ENCODE peak calls at places on chromosome 9, in ten cellular contexts. Y is stomach, Z is ovary, V is upper lobe of left lung, L is A549, K is esophagus muscularis mucosa, E is GM12878, X is sigmoid colon, Q is tibial nerve, O is suprapubic skin. F is an unnamed sample. For H3K4me1, the result is how much of the 10 kb centered on the place peaks cover.

GRCh38 chr9:34256104-34256503 is 73.0 kb downstream of the KIF24 start:
- DNase-seq in Y (no peak), Z (no peak), V (no peak), L (peak), K (no peak), E (no peak), X (no peak), Q (no peak), O (no peak), F (no peak)

GRCh38 chr9:16154570-16155078 is 601.8 kb downstream of the CCDC171 start:
- DNase-seq in Y (peak), Z (peak), V (no peak), L (no peak), K (peak), E (no peak), X (no peak), Q (no peak), O (no peak), F (peak)

GRCh38 chr9:134276463-134277245 is 49.6 kb upstream of the RXRA start:
- DNase-seq in Y (no peak), Z (no peak), V (no peak), L (no peak), K (no peak), E (no peak), X (no peak), Q (no peak), O (no peak), F (no peak)

GRCh38 chr9:112655633-112656032 is 62.3 kb downstream of the INIP start:
- DNase-seq in Y (no peak), Z (no peak), V (no peak), L (no peak), K (no peak), E (no peak), X (no peak), Q (no peak), O (no peak), F (no peak)

GRCh38 chr9:134707031-134707680 is 65.6 kb downstream of the COL5A1 start:
- DNase-seq in Y (peak), Z (peak), V (peak), L (no peak), K (no peak), E (no peak), X (peak), Q (peak), O (no peak), F (peak)

GRCh38 chr9:93599571-93600403 is 23.4 kb downstream of the PHF2 start:
- DNase-seq in Y (no peak), Z (no peak), V (peak), L (no peak), K (no peak), E (no peak), X (no peak), Q (no peak), O (peak), F (no peak)

GRCh38 chr9:136021171-136021890 is 60.2 kb upstream of the UBAC1 start:
- DNase-seq in Y (no peak), Z (no peak), V (no peak), L (no peak), K (no peak), E (no peak), X (no peak), Q (no peak), O (no peak), F (no peak)

GRCh38 chr9:134571946-134572914 is 69.4 kb upstream of the COL5A1 start:
- DNase-seq in Y (peak), Z (peak), V (peak), L (no peak), K (peak), E (no peak), X (peak), Q (peak), O (peak), F (no peak)

GRCh38 chr9:573551-574410 is 267.7 kb upstream of the DMRT1 start:
- DNase-seq in Y (no peak), Z (no peak), V (peak), L (no peak), K (no peak), E (no peak), X (no peak), Q (no peak), O (no peak), F (no peak)

GRCh38 chr9:95486318-95486717 is 30.5 kb downstream of the PTCH1 start:
- DNase-seq in Y (peak), Z (no peak), V (peak), L (no peak), K (no peak), E (no peak), X (no peak), Q (no peak), O (no peak), F (no peak)

GRCh38 chr9:133834080-133834976 is 96.2 kb upstream of the SARDH start:
- DNase-seq in Y (no peak), Z (no peak), V (no peak), L (no peak), K (no peak), E (no peak), X (no peak), Q (no peak), O (no peak), F (no peak)

GRCh38 chr9:80467632-80468031 is 895.9 kb downstream of the TLE4 start:
- DNase-seq in Y (no peak), Z (no peak), V (no peak), L (no peak), K (no peak), E (no peak), X (no peak), Q (no peak), O (no peak), F (no peak)

GRCh38 chr9:70410368-70410767 is 4.1 kb downstream of the KLF9 start:
- DNase-seq in Y (no peak), Z (no peak), V (no peak), L (no peak), K (no peak), E (no peak), X (no peak), Q (no peak), O (peak), F (no peak)

GRCh38 chr9:103707181-103707580 is 386.9 kb upstream of the SMC2 start:
- DNase-seq in Y (no peak), Z (no peak), V (no peak), L (no peak), K (no peak), E (no peak), X (no peak), Q (no peak), O (no peak), F (no peak)

GRCh38 chr9:100072805-100073204 is 26.0 kb downstream of the ERP44 start:
- DNase-seq in Y (no peak), Z (no peak), V (no peak), L (no peak), K (no peak), E (no peak), X (no peak), Q (no peak), O (no peak), F (no peak)

GRCh38 chr9:121607434-121608248 is 43.8 kb upstream of the DAB2IP start:
- DNase-seq in Y (no peak), Z (no peak), V (no peak), L (no peak), K (no peak), E (no peak), X (peak), Q (no peak), O (no peak), F (no peak)

GRCh38 chr9:127651697-127652610 is 39.9 kb downstream of the STXBP1 start:
- DNase-seq in Y (no peak), Z (no peak), V (peak), L (no peak), K (no peak), E (no peak), X (no peak), Q (no peak), O (no peak), F (no peak)

DNA sequence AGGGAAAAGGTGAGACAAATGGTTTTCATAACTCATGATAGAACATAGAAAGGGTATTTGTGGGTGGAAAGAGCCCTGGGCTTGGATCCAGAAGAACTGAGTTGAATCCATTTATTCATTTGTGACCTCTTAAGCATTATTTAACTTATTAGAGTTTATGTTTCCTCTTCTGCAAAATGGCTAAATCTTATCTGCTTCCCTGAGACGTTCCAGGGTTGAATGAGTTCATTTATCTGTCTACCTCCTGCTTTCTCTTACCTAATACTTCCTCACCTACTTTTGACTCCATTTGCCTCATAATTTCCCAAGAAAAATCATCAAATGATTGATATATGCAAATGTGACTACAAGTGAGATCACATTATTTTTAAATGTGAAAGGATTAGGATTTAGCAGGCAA is 152.7 kb upstream of the GAS1 start:
- DNase-seq in Y (no peak), Z (no peak), V (no peak), L (no peak), K (no peak), E (no peak), X (no peak), Q (no peak), O (no peak), F (no peak)
- TF ChIP-seq EP300 in Y (no peak), Z (no peak), V (no peak), L (no peak), K (no peak), E (no peak), X (no peak), Q (no peak), O (no peak), F (no peak)

GRCh38 chr9:2193565-2193964 is 178.4 kb downstream of the SMARCA2 start:
- DNase-seq in Y (no peak), Z (no peak), V (no peak), L (no peak), K (peak), E (no peak), X (no peak), Q (no peak), O (no peak), F (no peak)

GRCh38 chr9:2198956-2199635 is 183.9 kb downstream of the SMARCA2 start:
- DNase-seq in Y (no peak), Z (no peak), V (no peak), L (no peak), K (no peak), E (no peak), X (no peak), Q (no peak), O (no peak), F (no peak)

GRCh38 chr9:2192356-2192979 is 177.3 kb downstream of the SMARCA2 start:
- DNase-seq in Y (no peak), Z (no peak), V (no peak), L (no peak), K (peak), E (no peak), X (no peak), Q (no peak), O (no peak), F (no peak)

GRCh38 chr9:2199999-2200796 is 185.1 kb downstream of the SMARCA2 start:
- DNase-seq in Y (no peak), Z (no peak), V (no peak), L (no peak), K (no peak), E (no peak), X (no peak), Q (no peak), O (no peak), F (no peak)

DNA sequence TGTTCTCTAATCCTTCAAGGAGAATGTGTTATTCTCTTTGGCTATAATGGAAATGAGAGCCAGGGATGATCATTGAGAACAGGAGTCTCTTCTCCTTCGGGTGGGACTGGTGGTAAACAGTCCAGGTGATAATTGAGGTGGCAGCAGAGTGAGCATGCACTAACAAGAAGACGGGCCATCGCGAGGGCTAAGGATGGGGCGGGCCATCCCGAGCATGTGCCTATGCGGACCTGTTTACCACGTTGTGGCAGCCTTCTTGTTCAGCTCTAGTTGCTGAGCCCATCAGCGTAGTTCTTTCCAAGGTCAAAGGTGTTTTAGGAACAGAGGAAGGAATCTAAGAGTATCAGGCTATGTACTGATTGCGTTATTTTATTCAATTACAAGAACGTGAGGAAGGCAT is 180.1 kb downstream of the SMARCA2 start:
- DNase-seq in Y (no peak), Z (no peak), V (no peak), L (no peak), K (no peak), E (no peak), X (no peak), Q (no peak), O (no peak), F (no peak)
- TF ChIP-seq POLR2A in Y (no peak), Z (no peak), V (no peak), L (no peak), K (no peak), E (peak), X (no peak), Q (no peak), O (no peak), F (no peak)

GRCh38 chr9:124389146-124389939 is 25.9 kb downstream of the PSMB7 start:
- DNase-seq in Y (no peak), Z (no peak), V (no peak), L (no peak), K (no peak), E (no peak), X (no peak), Q (no peak), O (no peak), F (no peak)

GRCh38 chr9:124388275-124389048 is 26.8 kb downstream of the PSMB7 start:
- DNase-seq in Y (no peak), Z (no peak), V (no peak), L (no peak), K (no peak), E (no peak), X (no peak), Q (no peak), O (no peak), F (no peak)

GRCh38 chr9:124392254-124392653 is 23.0 kb downstream of the PSMB7 start:
- DNase-seq in Y (no peak), Z (no peak), V (peak), L (no peak), K (no peak), E (no peak), X (no peak), Q (no peak), O (no peak), F (no peak)

GRCh38 chr9:124392855-124393460 is 22.3 kb downstream of the PSMB7 start:
- DNase-seq in Y (no peak), Z (no peak), V (no peak), L (peak), K (no peak), E (no peak), X (no peak), Q (no peak), O (no peak), F (no peak)

GRCh38 chr9:124390812-124391658 is 24.2 kb downstream of the PSMB7 start:
- DNase-seq in Y (no peak), Z (no peak), V (no peak), L (peak), K (no peak), E (no peak), X (no peak), Q (no peak), O (no peak), F (no peak)
- H3K4me1 ChIP-seq in Y (half or more), Z (under half), V (under half), L (half or more), K (half or more), E (under half), X (half or more), Q (under half), O (under half), F (half or more)

DNA sequence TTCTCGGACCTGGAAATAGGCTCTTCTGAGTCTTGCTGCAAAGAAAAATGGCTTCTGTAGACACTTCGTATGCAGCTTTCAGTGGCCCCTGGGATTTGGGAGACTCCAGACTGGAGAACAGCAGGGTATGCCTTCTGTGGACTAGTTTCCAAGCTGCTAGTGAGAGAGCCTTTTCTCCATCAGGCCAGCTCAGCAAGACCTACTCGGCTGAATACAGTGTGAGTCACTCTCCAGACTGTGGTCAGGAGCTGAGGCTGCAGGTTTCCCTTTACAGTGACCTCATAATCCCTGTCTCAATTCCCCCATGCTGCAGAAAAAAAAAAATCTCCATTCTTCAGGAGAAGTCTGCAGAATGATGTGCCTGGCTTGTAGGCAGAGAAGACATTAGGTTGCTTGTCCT is 78.1 kb upstream of the TNFSF8 start:
- DNase-seq in Y (no peak), Z (no peak), V (peak), L (peak), K (no peak), E (no peak), X (no peak), Q (no peak), O (no peak), F (no peak)
- TF ChIP-seq EP300 in Y (no peak), Z (no peak), V (no peak), L (no peak), K (no peak), E (no peak), X (no peak), Q (no peak), O (no peak), F (no peak)

GRCh38 chr9:125261501-125262216 is at the start of gene GAPVD1:
- DNase-seq in Y (peak), Z (peak), V (peak), L (peak), K (peak), E (peak), X (peak), Q (peak), O (peak), F (peak)
- TF ChIP-seq POLR2A in Y (no peak), Z (peak), V (peak), L (peak), K (peak), E (peak), X (no peak), Q (peak), O (peak), F (peak)

GRCh38 chr9:72443855-72444254 is 77.6 kb upstream of the TMC1 start:
- DNase-seq in Y (no peak), Z (no peak), V (peak), L (peak), K (no peak), E (peak), X (no peak), Q (no peak), O (no peak), F (no peak)
- H3K4me1 ChIP-seq in Y (under half), Z (under half), V (under half), L (half or more), K (under half), E (under half), X (under half), Q (under half), O (under half), F (under half)

GRCh38 chr9:113817171-113817570 is 58.9 kb upstream of the ZNF618 start:
- DNase-seq in Y (no peak), Z (no peak), V (no peak), L (no peak), K (no peak), E (no peak), X (no peak), Q (no peak), O (no peak), F (no peak)
- TF ChIP-seq EP300 in Y (no peak), Z (no peak), V (no peak), L (no peak), K (no peak), E (no peak), X (no peak), Q (no peak), O (no peak), F (no peak)